ENCODE peak calls at places on chromosomes 13 and 19, in four cellular contexts. One of them, this sample, is unnamed.

GRCh38 chr19:28235606-28236125 is 977.3 kb downstream of the UQCRFS1 start:
- DNase-seq in fibroblast of lung: peak; percentile 21
- DNase-seq in tibial nerve: no peak
- DNase-seq in Caco-2: no peak
- DNase-seq in this sample: no peak

GRCh38 chr19:2426661-2427322 is 594 bp downstream of the TIMM13 start:
- DNase-seq in tibial nerve: no peak
- DNase-seq in fibroblast of lung: peak; percentile 20
- DNase-seq in Caco-2: peak; percentile 83
- DNase-seq in this sample: no peak

GRCh38 chr13:26861951-26862350 is 101.4 kb upstream of the GPR12 start:
- DNase-seq in fibroblast of lung: no peak
- DNase-seq in Caco-2: no peak
- DNase-seq in tibial nerve: no peak
- DNase-seq in this sample: no peak

GRCh38 chr13:40586886-40587285 is 79.6 kb downstream of the FOXO1 start:
- DNase-seq in fibroblast of lung: no peak
- DNase-seq in tibial nerve: no peak
- DNase-seq in Caco-2: no peak
- DNase-seq in this sample: no peak

GRCh38 chr13:110607675-110608224 is 7.6 kb upstream of the NAXD start:
- DNase-seq in tibial nerve: no peak
- DNase-seq in Caco-2: no peak
- DNase-seq in fibroblast of lung: no peak
- DNase-seq in this sample: no peak

GRCh38 chr19:4256563-4256962 is 9.7 kb downstream of the YJU2 start:
- DNase-seq in fibroblast of lung: no peak
- DNase-seq in Caco-2: no peak
- DNase-seq in tibial nerve: no peak
- DNase-seq in this sample: no peak

GRCh38 chr13:111950697-111951096 is 116.3 kb upstream of the SOX1 start:
- DNase-seq in fibroblast of lung: no peak
- DNase-seq in Caco-2: no peak
- DNase-seq in tibial nerve: no peak
- DNase-seq in this sample: no peak

GRCh38 chr19:27971071-27971470 is 1241.9 kb downstream of the UQCRFS1 start:
- DNase-seq in tibial nerve: no peak
- DNase-seq in fibroblast of lung: peak; percentile 88
- DNase-seq in Caco-2: peak; percentile 60
- DNase-seq in this sample: no peak

GRCh38 chr19:35347171-35347929 is at the start of gene FFAR1:
- DNase-seq in fibroblast of lung: no peak
- DNase-seq in tibial nerve: peak; percentile 37
- DNase-seq in Caco-2: peak; percentile 17
- DNase-seq in this sample: peak; percentile 64

GRCh38 chr13:114222461-114222968 is 12.2 kb upstream of the CDC16 start:
- DNase-seq in Caco-2: no peak
- DNase-seq in fibroblast of lung: peak; percentile 14
- DNase-seq in tibial nerve: peak; percentile 20
- DNase-seq in this sample: no peak

GRCh38 chr19:37221136-37221535 is 3.1 kb downstream of the ZNF383 start:
- DNase-seq in tibial nerve: no peak
- DNase-seq in fibroblast of lung: no peak
- DNase-seq in Caco-2: no peak
- DNase-seq in this sample: no peak

GRCh38 chr19:11538232-11539036 is at the start of gene CNN1:
- DNase-seq in Caco-2: no peak
- DNase-seq in fibroblast of lung: peak; percentile 95
- DNase-seq in tibial nerve: peak; percentile 13
- DNase-seq in this sample: no peak

GRCh38 chr19:21422244-21422643 is 25.3 kb downstream of the ZNF493 start:
- DNase-seq in fibroblast of lung: no peak
- DNase-seq in Caco-2: no peak
- DNase-seq in tibial nerve: no peak
- DNase-seq in this sample: no peak

GRCh38 chr19:16032509-16033135 is 43.7 kb upstream of the TPM4 start:
- DNase-seq in fibroblast of lung: no peak
- DNase-seq in tibial nerve: no peak
- DNase-seq in Caco-2: no peak
- DNase-seq in this sample: no peak

GRCh38 chr13:93233997-93234416 is 7.4 kb downstream of the GPC6 start:
- DNase-seq in Caco-2: no peak
- DNase-seq in tibial nerve: no peak
- DNase-seq in fibroblast of lung: no peak
- DNase-seq in this sample: no peak

GRCh38 chr19:3723883-3724282 is 15.7 kb downstream of the TJP3 start:
- DNase-seq in fibroblast of lung: no peak
- DNase-seq in Caco-2: no peak
- DNase-seq in tibial nerve: no peak
- DNase-seq in this sample: no peak

GRCh38 chr19:14758816-14759215 is 19.5 kb downstream of the ADGRE2 start:
- DNase-seq in Caco-2: peak; percentile 57
- DNase-seq in fibroblast of lung: no peak
- DNase-seq in tibial nerve: no peak
- DNase-seq in this sample: no peak

GRCh38 chr19:42023121-42023942 is 29.3 kb upstream of the ATP1A3 start:
- DNase-seq in Caco-2: peak; percentile 47
- DNase-seq in tibial nerve: no peak
- DNase-seq in fibroblast of lung: peak; percentile 11
- DNase-seq in this sample: no peak
- TF ChIP-seq CTCF in Caco-2: peak; percentile 41
- TF ChIP-seq CTCF in tibial nerve: no peak
- TF ChIP-seq CTCF in fibroblast of lung: no peak
- TF ChIP-seq CTCF in this sample: no peak

DNA sequence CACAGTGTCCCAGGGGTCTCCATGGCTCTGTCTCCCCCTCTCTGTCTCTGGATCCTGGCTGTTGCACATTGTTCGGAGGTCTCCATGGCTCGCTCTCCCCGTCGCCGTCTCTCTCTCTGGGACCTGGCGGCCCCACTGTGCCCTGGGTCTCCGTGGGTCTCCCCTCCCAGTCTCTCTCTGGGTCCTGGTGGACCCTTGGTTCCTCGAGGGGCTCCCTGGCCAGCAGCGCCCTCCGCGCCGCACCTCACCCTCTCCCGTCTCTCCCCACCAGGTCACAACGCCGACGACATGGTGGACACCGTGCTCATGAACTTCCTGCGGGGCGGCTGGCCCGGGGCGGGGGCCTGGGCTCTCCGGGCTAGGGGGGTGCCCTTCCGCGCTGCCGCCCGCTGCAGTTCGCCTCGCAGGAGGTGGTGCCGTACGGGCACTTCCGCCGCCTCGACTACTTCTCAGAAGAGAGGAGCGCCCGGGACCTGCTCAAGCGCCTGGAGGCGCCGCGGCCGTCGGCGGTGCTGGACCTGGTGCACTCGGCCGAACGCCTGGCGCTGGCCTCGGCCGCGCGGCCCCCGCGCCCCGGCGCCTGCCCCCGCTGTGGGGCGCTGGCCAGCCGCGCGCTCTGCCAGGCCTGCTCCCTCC is 29.1 kb downstream of the SIGLEC5 start:
- DNase-seq in fibroblast of lung: no peak
- DNase-seq in Caco-2: no peak
- DNase-seq in tibial nerve: no peak
- DNase-seq in this sample: peak; percentile 62
- TF ChIP-seq CTCF in fibroblast of lung: no peak
- TF ChIP-seq CTCF in Caco-2: no peak
- TF ChIP-seq CTCF in tibial nerve: no peak
- TF ChIP-seq CTCF in this sample: no peak

DNA sequence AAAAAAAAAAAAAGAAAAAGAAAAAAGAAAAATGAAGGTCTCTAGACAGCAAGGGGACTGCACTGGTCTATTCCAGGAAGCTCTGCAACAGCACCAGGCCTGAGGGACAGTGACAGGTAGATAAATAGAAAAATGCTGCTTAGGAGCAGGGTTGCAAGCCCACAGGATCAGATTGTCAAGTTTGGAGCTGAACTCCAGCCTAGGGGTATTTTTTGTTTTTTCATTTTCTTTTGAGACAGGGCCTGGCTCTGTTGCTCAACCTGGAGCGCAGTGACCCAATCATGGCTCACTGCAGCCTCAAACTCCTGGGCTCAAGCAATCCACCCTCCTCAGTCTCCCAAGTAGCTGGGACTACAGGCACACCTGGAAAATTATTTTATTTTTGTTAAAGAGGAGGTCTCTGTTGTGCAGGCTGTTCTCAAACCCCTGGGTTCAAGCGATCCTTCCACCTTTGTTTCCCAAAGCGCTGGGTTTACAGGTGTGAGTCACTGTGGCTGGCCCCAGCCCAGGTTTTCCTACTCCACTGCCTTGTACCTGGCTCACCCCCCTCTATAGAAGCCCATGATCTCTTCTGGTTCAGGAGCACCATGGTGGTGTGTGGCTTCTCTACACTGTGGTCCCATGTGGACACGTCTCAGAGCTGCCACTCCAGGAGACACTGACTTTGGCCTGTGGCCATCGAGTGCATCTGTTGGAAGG is 23.9 kb downstream of the POP4 start:
- DNase-seq in fibroblast of lung: no peak
- DNase-seq in Caco-2: no peak
- DNase-seq in tibial nerve: no peak
- DNase-seq in this sample: no peak
- TF ChIP-seq CTCF in fibroblast of lung: no peak
- TF ChIP-seq CTCF in Caco-2: no peak
- TF ChIP-seq CTCF in tibial nerve: no peak
- TF ChIP-seq CTCF in this sample: no peak

GRCh38 chr19:374183-374885 is 29.7 kb upstream of the MIER2 start:
- DNase-seq in fibroblast of lung: no peak
- DNase-seq in Caco-2: no peak
- DNase-seq in tibial nerve: no peak
- DNase-seq in this sample: no peak

GRCh38 chr19:374886-375235 is 30.3 kb upstream of the MIER2 start:
- DNase-seq in Caco-2: no peak
- DNase-seq in tibial nerve: no peak
- DNase-seq in fibroblast of lung: no peak
- DNase-seq in this sample: no peak

GRCh38 chr19:372306-372890 is 27.8 kb upstream of the MIER2 start:
- DNase-seq in Caco-2: no peak
- DNase-seq in fibroblast of lung: peak; percentile 78
- DNase-seq in tibial nerve: no peak
- DNase-seq in this sample: no peak

GRCh38 chr19:371501-372160 is 27.0 kb upstream of the MIER2 start:
- DNase-seq in tibial nerve: no peak
- DNase-seq in Caco-2: no peak
- DNase-seq in fibroblast of lung: no peak
- DNase-seq in this sample: no peak

GRCh38 chr19:373391-374182 is 29.0 kb upstream of the MIER2 start:
- DNase-seq in Caco-2: no peak
- DNase-seq in tibial nerve: no peak
- DNase-seq in fibroblast of lung: no peak
- DNase-seq in this sample: no peak
- TF ChIP-seq CTCF in Caco-2: no peak
- TF ChIP-seq CTCF in tibial nerve: no peak
- TF ChIP-seq CTCF in fibroblast of lung: no peak
- TF ChIP-seq CTCF in this sample: no peak

GRCh38 chr19:13082192-13083007 is 20.3 kb downstream of the LYL1 start:
- DNase-seq in tibial nerve: peak; percentile 46
- DNase-seq in fibroblast of lung: peak; percentile 59
- DNase-seq in Caco-2: peak; percentile 53
- DNase-seq in this sample: no peak
- TF ChIP-seq CTCF in tibial nerve: no peak
- TF ChIP-seq CTCF in fibroblast of lung: peak; percentile 41
- TF ChIP-seq CTCF in Caco-2: peak; percentile 29
- TF ChIP-seq CTCF in this sample: no peak

GRCh38 chr13:48319458-48320395 is 16.2 kb downstream of the RB1 start:
- DNase-seq in tibial nerve: no peak
- DNase-seq in fibroblast of lung: no peak
- DNase-seq in Caco-2: no peak
- DNase-seq in this sample: no peak
- TF ChIP-seq CTCF in tibial nerve: no peak
- TF ChIP-seq CTCF in fibroblast of lung: no peak
- TF ChIP-seq CTCF in Caco-2: no peak
- TF ChIP-seq CTCF in this sample: no peak

DNA sequence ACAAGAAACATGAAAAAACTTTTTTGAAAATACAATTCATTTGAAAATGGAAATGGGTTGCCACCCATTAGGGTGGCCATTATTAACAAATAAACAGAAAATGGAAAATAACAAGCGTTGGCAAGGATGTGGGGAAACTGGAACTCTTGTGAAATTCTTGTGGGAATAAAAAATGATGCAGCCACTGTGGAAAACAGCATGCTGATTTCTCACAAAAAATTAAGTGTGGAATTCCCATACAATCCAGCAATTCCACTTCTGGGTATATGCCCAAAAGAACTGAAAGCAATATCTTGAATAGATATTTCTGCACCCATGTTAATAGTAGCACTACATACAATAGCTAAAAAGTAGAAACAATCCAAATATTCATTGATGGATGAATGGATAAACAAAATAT is 165.2 kb downstream of the DCLK1 start:
- DNase-seq in tibial nerve: no peak
- DNase-seq in Caco-2: no peak
- DNase-seq in fibroblast of lung: no peak
- DNase-seq in this sample: no peak
- TF ChIP-seq CTCF in tibial nerve: no peak
- TF ChIP-seq CTCF in Caco-2: no peak
- TF ChIP-seq CTCF in fibroblast of lung: no peak
- TF ChIP-seq CTCF in this sample: no peak

GRCh38 chr19:18831524-18832330 is at the start of gene UPF1:
- DNase-seq in tibial nerve: peak; percentile 76
- DNase-seq in Caco-2: peak; percentile 92
- DNase-seq in fibroblast of lung: peak; percentile 88
- DNase-seq in this sample: peak; percentile 97
- TF ChIP-seq CTCF in tibial nerve: peak; percentile 61
- TF ChIP-seq CTCF in Caco-2: no peak
- TF ChIP-seq CTCF in fibroblast of lung: no peak
- TF ChIP-seq CTCF in this sample: no peak